ENCODE peak calls at places on chromosomes 13 and 19, in ten cellular contexts. W is transverse colon, J is IMR-90, U is ovary, B is A549, K is esophagus muscularis mucosa, E is uterus, F is Peyer's patch, S is suprapubic skin, D is right lobe of liver. T is an unnamed sample.

GRCh38 chr19:47730910-47731309 is 14.4 kb upstream of the NOP53 start:
- DNase-seq in D (no peak), S (no peak), U (no peak), J (no peak), K (no peak), F (no peak), B (no peak), E (no peak), W (no peak), T (no peak)

GRCh38 chr19:42450314-42450934 is 7.7 kb upstream of the CXCL17 start:
- DNase-seq in J (peak; percentile 82), D (peak; percentile 84), K (peak; percentile 93), E (peak; percentile 84), U (peak; percentile 76), F (peak; percentile 83), W (peak; percentile 92), B (peak; percentile 97), S (peak; percentile 89), T (peak; percentile 79)

GRCh38 chr13:101942038-101942437 is 459.8 kb downstream of the FGF14 start:
- DNase-seq in W (peak; percentile 19), J (peak; percentile 16), B (peak; percentile 15), U (no peak), D (no peak), K (no peak), F (no peak), S (no peak), E (peak; percentile 30), T (peak; percentile 23)

GRCh38 chr13:27770809-27771208 is 21.5 kb upstream of the GSX1 start:
- DNase-seq in J (peak; percentile 13), W (peak; percentile 36), F (no peak), U (no peak), K (no peak), D (no peak), E (no peak), B (peak; percentile 15), S (no peak), T (no peak)

GRCh38 chr19:10399878-10400277 is 3.5 kb downstream of the CDC37 start:
- DNase-seq in F (no peak), J (no peak), E (no peak), K (no peak), D (no peak), S (no peak), B (no peak), U (no peak), W (no peak), T (peak; percentile 78)

GRCh38 chr13:105972306-105972721 is 563.1 kb downstream of the EFNB2 start:
- DNase-seq in E (no peak), K (peak; percentile 39), F (no peak), S (no peak), U (no peak), W (peak; percentile 35), D (no peak), B (no peak), J (no peak), T (no peak)

GRCh38 chr13:102626928-102627327 is 30.1 kb downstream of the TPP2 start:
- DNase-seq in S (no peak), E (no peak), K (no peak), F (no peak), W (no peak), U (no peak), B (no peak), J (no peak), D (no peak), T (no peak)

GRCh38 chr19:48513289-48514122 is 1.9 kb upstream of the LMTK3 start:
- DNase-seq in W (peak; percentile 75), U (peak; percentile 39), B (peak; percentile 94), D (peak; percentile 54), E (no peak), J (peak; percentile 64), K (no peak), S (no peak), F (peak; percentile 68), T (peak; percentile 54)

DNA sequence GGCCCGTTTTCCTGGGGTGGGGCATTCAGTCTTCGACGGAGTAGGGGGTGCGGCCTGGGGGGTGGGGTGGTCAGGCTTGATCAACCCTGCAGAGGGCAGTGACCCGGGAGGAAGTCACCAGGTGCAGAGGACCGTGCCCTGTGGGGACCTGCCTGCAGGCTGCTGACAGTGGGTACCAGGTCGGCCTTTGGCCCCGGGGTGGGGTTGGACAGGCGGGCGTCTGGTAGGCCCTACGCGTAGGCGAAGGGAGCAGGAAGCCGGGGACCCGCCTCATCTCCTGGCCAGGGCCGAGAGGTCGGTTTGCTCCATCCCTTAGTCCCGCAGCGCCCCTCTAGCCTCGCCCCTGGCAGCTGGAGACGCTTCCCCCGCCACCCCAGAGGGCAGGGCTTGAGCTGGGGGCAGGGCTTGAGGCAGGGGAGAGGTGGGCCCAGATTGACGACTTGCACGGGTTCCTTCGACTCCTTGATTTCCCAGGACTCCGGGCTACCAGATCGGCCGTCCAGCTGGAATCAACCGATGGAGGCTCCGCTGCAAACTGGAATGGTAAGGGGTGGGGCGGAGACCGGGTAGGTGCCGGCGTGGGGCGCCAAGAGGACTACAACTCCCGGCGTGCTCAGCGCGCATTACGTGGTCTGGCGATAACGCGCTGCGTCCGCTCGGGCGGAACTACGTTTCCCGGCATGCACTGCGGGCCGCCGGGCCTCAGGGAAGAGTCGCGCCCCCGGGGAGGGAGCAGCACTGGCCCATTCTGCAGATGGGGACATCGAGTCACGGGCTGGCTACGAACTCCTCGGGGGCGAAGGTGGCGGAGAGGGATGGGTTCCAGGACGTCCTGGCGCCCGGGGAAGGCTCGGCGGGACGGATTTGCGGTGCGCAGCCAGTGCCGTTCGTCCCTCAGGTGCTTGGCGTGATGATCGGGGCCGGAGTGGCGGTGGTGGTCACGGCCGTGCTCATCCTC is at the start of gene PNPLA6:
- DNase-seq in F (peak; percentile 98), D (peak; percentile 97), B (peak; percentile 87), U (peak; percentile 97), J (peak; percentile 92), K (peak; percentile 99), W (peak; percentile 98), S (peak; percentile 96), E (peak; percentile 96), T (peak; percentile 97)
- TF ChIP-seq POLR2A in F (peak; percentile 72), D (peak; percentile 68), B (peak; percentile 31), U (peak; percentile 66), J (no peak), K (peak; percentile 58), W (peak; percentile 77), S (no peak), E (peak; percentile 67), T (no peak)

GRCh38 chr19:24072720-24073119 is 14.3 kb upstream of the ZNF254 start:
- DNase-seq in W (no peak), K (no peak), J (no peak), E (no peak), F (no peak), B (no peak), D (no peak), S (no peak), U (no peak), T (no peak)
- H3K4me1 ChIP-seq in W (no peaks in the 10 kb centered on the region), K (no peaks in the 10 kb centered on the region), J (no peaks in the 10 kb centered on the region), E (no peaks in the 10 kb centered on the region), F (no peaks in the 10 kb centered on the region), B (no peaks in the 10 kb centered on the region), D (no peaks in the 10 kb centered on the region), S (no peaks in the 10 kb centered on the region), U (no peaks in the 10 kb centered on the region), T (no peaks in the 10 kb centered on the region)

GRCh38 chr19:51702103-51702753 is 9.1 kb downstream of the SPACA6 start:
- DNase-seq in S (peak; percentile 92), B (peak; percentile 74), E (peak; percentile 84), F (peak; percentile 64), K (peak; percentile 96), D (peak; percentile 58), W (peak; percentile 84), U (peak; percentile 95), J (peak; percentile 24), T (peak; percentile 76)

GRCh38 chr19:51701468-51702100 is 8.5 kb downstream of the SPACA6 start:
- DNase-seq in S (no peak), F (no peak), E (no peak), B (no peak), J (no peak), W (no peak), K (no peak), D (no peak), U (no peak), T (no peak)

GRCh38 chr19:51704601-51705000 is 11.5 kb downstream of the SPACA6 start:
- DNase-seq in U (peak; percentile 63), D (no peak), F (no peak), S (peak; percentile 78), W (no peak), K (no peak), J (no peak), E (peak; percentile 45), B (no peak), T (no peak)

GRCh38 chr19:51703655-51704515 is 10.8 kb downstream of the SPACA6 start:
- DNase-seq in J (peak; percentile 89), B (peak; percentile 93), W (peak; percentile 98), U (peak; percentile 98), E (peak; percentile 98), D (peak; percentile 96), F (peak; percentile 97), K (peak; percentile 100), S (peak; percentile 99), T (peak; percentile 98)

GRCh38 chr19:51702754-51703654 is 9.9 kb downstream of the SPACA6 start:
- DNase-seq in F (peak; percentile 58), E (peak; percentile 51), S (peak; percentile 83), K (no peak), W (peak; percentile 70), B (no peak), J (no peak), D (peak; percentile 40), U (peak; percentile 68), T (no peak)
- H3K27ac ChIP-seq in F (peak overlapping the region; percentile 90), E (peak overlapping the region; percentile 89), S (peak overlapping the region; percentile 86), K (peak overlapping the region; percentile 92), W (peak overlapping the region; percentile 95), B (peak overlapping the region; percentile 96), J (no peak overlapping the region), D (peak overlapping the region; percentile 88), U (peak overlapping the region; percentile 94), T (peak overlapping the region; percentile 90)

GRCh38 chr13:114013952-114014629 is 40.2 kb upstream of the C13orf46 start:
- DNase-seq in U (no peak), F (no peak), D (no peak), W (no peak), E (no peak), K (no peak), S (no peak), B (no peak), J (no peak), T (peak; percentile 28)

GRCh38 chr13:114016321-114017027 is 42.6 kb upstream of the C13orf46 start:
- DNase-seq in D (no peak), U (no peak), J (no peak), E (no peak), K (no peak), S (no peak), B (no peak), W (no peak), F (no peak), T (no peak)

GRCh38 chr13:114015111-114015551 is 41.3 kb upstream of the C13orf46 start:
- DNase-seq in K (no peak), B (no peak), J (no peak), S (no peak), D (no peak), F (no peak), W (peak; percentile 78), U (no peak), E (no peak), T (peak; percentile 19)

GRCh38 chr13:114017028-114017630 is 43.3 kb upstream of the C13orf46 start:
- DNase-seq in B (peak; percentile 19), J (peak; percentile 42), F (no peak), E (no peak), K (no peak), W (no peak), U (no peak), S (no peak), D (no peak), T (peak; percentile 25)

DNA sequence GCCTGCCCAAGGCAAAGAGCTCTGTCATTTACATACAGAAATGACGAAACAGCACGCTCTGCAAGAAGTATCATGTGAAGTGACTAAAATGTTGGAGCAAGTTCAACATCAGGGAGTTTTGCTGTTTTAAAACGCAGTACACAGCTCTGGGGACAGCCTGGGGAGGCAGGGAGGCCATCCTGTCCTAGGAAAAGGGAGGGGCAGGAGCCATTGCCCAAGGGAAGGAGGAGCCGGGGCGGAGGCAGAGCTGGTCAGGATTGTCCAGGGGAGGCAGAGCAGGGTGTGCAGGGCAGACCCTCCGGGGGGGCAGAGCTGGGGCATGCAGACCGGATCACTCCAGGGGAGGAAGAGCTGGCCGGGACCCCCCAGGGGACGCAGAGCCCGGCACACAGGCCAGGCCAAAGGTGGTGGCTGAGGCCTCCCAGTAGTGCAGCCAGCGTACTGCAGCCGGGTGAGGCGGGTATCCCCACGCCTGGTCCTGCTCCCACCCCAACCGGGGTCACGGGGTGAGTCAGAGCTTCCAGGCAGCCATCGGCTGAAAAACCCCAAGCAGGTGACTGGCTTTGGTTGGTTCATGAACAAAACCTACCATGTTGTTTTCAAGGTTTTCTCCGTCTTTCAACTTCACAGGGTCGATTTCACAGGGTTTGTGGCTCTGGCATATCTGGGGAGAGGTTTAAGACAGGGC is 41.9 kb upstream of the C13orf46 start:
- DNase-seq in D (no peak), J (peak; percentile 31), W (peak; percentile 75), S (no peak), B (no peak), F (no peak), U (no peak), E (no peak), K (no peak), T (no peak)
- TF ChIP-seq POLR2A in D (no peak), J (no peak), W (no peak), S (no peak), B (no peak), F (no peak), U (no peak), E (no peak), K (no peak), T (no peak)

T was measured in heart left ventricle.